ENCODE peak calls at places on chromosome 13, in six cellular contexts. V is activated CD8-positive, alpha-beta memory T cell treated with anti-CD3 and anti-CD28 coated beads for 48 hours; J is T-cell; C is RWPE1; D is cardiac muscle cell; I is kidney glomerular epithelial cell. S is an unnamed sample.

GRCh38 chr13:46113596-46113995 is 8.8 kb upstream of the CPB2 start:
- DNase-seq in V (no peak), J (no peak), C (no peak), D (no peak), I (no peak), S (no peak)

GRCh38 chr13:60654405-60654804 is 257.4 kb downstream of the TDRD3 start:
- DNase-seq in V (no peak), J (no peak), C (peak), D (peak), I (peak), S (no peak)

GRCh38 chr13:34358811-34359513 is 541.0 kb downstream of the RFC3 start:
- DNase-seq in V (no peak), J (no peak), C (no peak), D (no peak), I (peak), S (no peak)

GRCh38 chr13:73903561-73903960 is 230.6 kb downstream of the KLF12 start:
- DNase-seq in V (no peak), J (no peak), C (no peak), D (no peak), I (no peak), S (no peak)

GRCh38 chr13:50326746-50327145 is 311.5 kb downstream of the KCNRG start:
- DNase-seq in V (no peak), J (no peak), C (no peak), D (no peak), I (no peak), S (no peak)

GRCh38 chr13:50722437-50723125 is 120.9 kb downstream of the DLEU7 start:
- DNase-seq in V (no peak), J (no peak), C (peak), D (no peak), I (peak), S (no peak)

GRCh38 chr13:107301724-107302374 is 733.9 kb upstream of the ARGLU1 start:
- DNase-seq in V (no peak), J (no peak), C (no peak), D (peak), I (no peak), S (no peak)

GRCh38 chr13:70016116-70016515 is 91.5 kb upstream of the ATXN8OS start:
- DNase-seq in V (no peak), J (no peak), C (no peak), D (no peak), I (no peak), S (no peak)

GRCh38 chr13:39148513-39148961 is 110.3 kb downstream of the NHLRC3 start:
- DNase-seq in V (no peak), J (no peak), C (peak), D (no peak), I (peak), S (no peak)

GRCh38 chr13:109348514-109349340 is 437.7 kb downstream of the IRS2 start:
- DNase-seq in V (no peak), J (no peak), C (peak), D (no peak), I (peak), S (no peak)

GRCh38 chr13:24627090-24627714 is 53.0 kb upstream of the ATP12A start:
- DNase-seq in V (no peak), J (no peak), C (peak), D (peak), I (no peak), S (no peak)

GRCh38 chr13:44422755-44423643 is 49.4 kb downstream of the SERP2 start:
- DNase-seq in V (no peak), J (no peak), C (no peak), D (no peak), I (no peak), S (no peak)

GRCh38 chr13:83798731-83799130 is 83.5 kb downstream of the SLITRK1 start:
- DNase-seq in V (no peak), J (no peak), C (no peak), D (no peak), I (no peak), S (no peak)

GRCh38 chr13:106117035-106117434 is 418.4 kb downstream of the EFNB2 start:
- DNase-seq in V (no peak), J (no peak), C (peak), D (no peak), I (no peak), S (no peak)

GRCh38 chr13:72808917-72809500 is 27.1 kb downstream of the PIBF1 start:
- DNase-seq in V (no peak), J (no peak), C (peak), D (peak), I (no peak), S (no peak)

GRCh38 chr13:23399254-23399796 is 34.2 kb downstream of the SACS start:
- DNase-seq in V (no peak), J (no peak), C (no peak), D (no peak), I (no peak), S (no peak)

GRCh38 chr13:95235199-95235726 is 66.0 kb downstream of the ABCC4 start:
- DNase-seq in V (no peak), J (no peak), C (no peak), D (no peak), I (no peak), S (no peak)

GRCh38 chr13:23378009-23378632 is 55.4 kb downstream of the SACS start:
- DNase-seq in V (peak), J (peak), C (peak), D (no peak), I (peak), S (no peak)

GRCh38 chr13:45055902-45056648 is 64.2 kb upstream of the GTF2F2 start:
- DNase-seq in V (no peak), J (no peak), C (peak), D (no peak), I (no peak), S (no peak)

GRCh38 chr13:72952529-72953141 is 106.2 kb upstream of the KLF5 start:
- DNase-seq in V (no peak), J (no peak), C (no peak), D (no peak), I (no peak), S (no peak)

GRCh38 chr13:101390461-101390860 is 25.8 kb downstream of the NALCN start:
- DNase-seq in V (no peak), J (no peak), C (no peak), D (no peak), I (no peak), S (no peak)

GRCh38 chr13:87172166-87172825 is 498.9 kb upstream of the SLITRK5 start:
- DNase-seq in V (no peak), J (no peak), C (no peak), D (no peak), I (no peak), S (no peak)

GRCh38 chr13:73325351-73326214 is 266.8 kb downstream of the KLF5 start:
- DNase-seq in V (no peak), J (no peak), C (peak), D (no peak), I (peak), S (no peak)

GRCh38 chr13:26909515-26909914 is 148.9 kb upstream of the GPR12 start:
- DNase-seq in V (no peak), J (no peak), C (no peak), D (no peak), I (no peak), S (no peak)

GRCh38 chr13:26061947-26062346 is 10.1 kb upstream of the SHISA2 start:
- DNase-seq in V (no peak), J (no peak), C (no peak), D (no peak), I (peak), S (no peak)

GRCh38 chr13:69565334-69565733 is 542.3 kb upstream of the ATXN8OS start:
- DNase-seq in V (no peak), J (no peak), C (no peak), D (no peak), I (peak), S (no peak)

GRCh38 chr13:106599875-106600797 is 32.2 kb upstream of the ARGLU1 start:
- DNase-seq in V (no peak), J (no peak), C (no peak), D (no peak), I (peak), S (no peak)

GRCh38 chr13:50909605-50910482 is at the start of gene RNASEH2B:
- DNase-seq in V (peak), J (peak), C (peak), D (peak), I (peak), S (peak)

GRCh38 chr13:112844411-112844810 is 124.6 kb upstream of the MCF2L start:
- DNase-seq in V (no peak), J (no peak), C (no peak), D (no peak), I (no peak), S (no peak)

GRCh38 chr13:69857188-69857821 is 250.3 kb upstream of the ATXN8OS start:
- DNase-seq in V (no peak), J (no peak), C (peak), D (peak), I (peak), S (no peak)

GRCh38 chr13:21901326-21901725 is 230.5 kb downstream of the FGF9 start:
- DNase-seq in V (no peak), J (no peak), C (no peak), D (no peak), I (no peak), S (no peak)

S was measured in lower lobe of right lung.